ENCODE peak calls at places on chromosome 20, in four cellular contexts. L is pancreas, B is A549, I is WTC11. N is an unnamed sample.

GRCh38 chr20:59149678-59150504 is 13.7 kb upstream of the ZNF831 start:
- DNase-seq in L (no peak), B (no peak), I (no peak), N (no peak)

GRCh38 chr20:60249436-60249835 is 291.2 kb downstream of the CDH26 start:
- DNase-seq in L (no peak), B (peak), I (no peak), N (peak)

GRCh38 chr20:50054626-50055511 is 58.1 kb downstream of the UBE2V1 start:
- DNase-seq in L (no peak), B (no peak), I (no peak), N (peak)

GRCh38 chr20:35463455-35464300 is 8.3 kb downstream of the CEP250 start:
- DNase-seq in L (no peak), B (peak), I (peak), N (peak)

GRCh38 chr20:15528386-15529111 is 1044.7 kb downstream of the KIF16B start:
- DNase-seq in L (no peak), B (no peak), I (no peak), N (peak)

GRCh38 chr20:17137692-17138091 is 89.1 kb upstream of the PCSK2 start:
- DNase-seq in L (no peak), B (no peak), I (no peak), N (no peak)

GRCh38 chr20:13586133-13586532 is 52.6 kb downstream of the TASP1 start:
- DNase-seq in L (no peak), B (no peak), I (no peak), N (no peak)

GRCh38 chr20:48921883-48922867 is 664 bp downstream of the ARFGEF2 start:
- DNase-seq in L (peak), B (peak), I (peak), N (peak)

GRCh38 chr20:2237059-2237458 is 58.7 kb upstream of the TGM3 start:
- DNase-seq in L (no peak), B (no peak), I (peak), N (peak)

GRCh38 chr20:38426498-38426897 is 8.6 kb downstream of the SNHG17 start:
- DNase-seq in L (no peak), B (no peak), I (no peak), N (no peak)

GRCh38 chr20:38228436-38228835 is 32.1 kb downstream of the KIAA1755 start:
- DNase-seq in L (no peak), B (peak), I (no peak), N (no peak)

GRCh38 chr20:39885975-39886649 is 802.9 kb downstream of the MAFB start:
- DNase-seq in L (no peak), B (peak), I (peak), N (peak)

GRCh38 chr20:63680427-63680826 is 16.0 kb upstream of the TNFRSF6B start:
- DNase-seq in L (peak), B (no peak), I (no peak), N (no peak)

GRCh38 chr20:4898282-4898681 is 103.0 kb downstream of the SLC23A2 start:
- DNase-seq in L (no peak), B (no peak), I (no peak), N (peak)

GRCh38 chr20:31815408-31816188 is 3.6 kb upstream of the MYLK2 start:
- DNase-seq in L (no peak), B (peak), I (no peak), N (peak)

GRCh38 chr20:50413088-50413500 is 97.1 kb upstream of the PTPN1 start:
- DNase-seq in L (no peak), B (no peak), I (no peak), N (peak)

GRCh38 chr20:62651285-62652021 is 9.2 kb downstream of the SLCO4A1 start:
- DNase-seq in L (no peak), B (no peak), I (no peak), N (peak)

GRCh38 chr20:63594043-63594561 is 20.1 kb upstream of the HELZ2 start:
- DNase-seq in L (peak), B (no peak), I (no peak), N (peak)

GRCh38 chr20:58235010-58235409 is 6.6 kb upstream of the ANKRD60 start:
- DNase-seq in L (no peak), B (no peak), I (no peak), N (no peak)

DNA sequence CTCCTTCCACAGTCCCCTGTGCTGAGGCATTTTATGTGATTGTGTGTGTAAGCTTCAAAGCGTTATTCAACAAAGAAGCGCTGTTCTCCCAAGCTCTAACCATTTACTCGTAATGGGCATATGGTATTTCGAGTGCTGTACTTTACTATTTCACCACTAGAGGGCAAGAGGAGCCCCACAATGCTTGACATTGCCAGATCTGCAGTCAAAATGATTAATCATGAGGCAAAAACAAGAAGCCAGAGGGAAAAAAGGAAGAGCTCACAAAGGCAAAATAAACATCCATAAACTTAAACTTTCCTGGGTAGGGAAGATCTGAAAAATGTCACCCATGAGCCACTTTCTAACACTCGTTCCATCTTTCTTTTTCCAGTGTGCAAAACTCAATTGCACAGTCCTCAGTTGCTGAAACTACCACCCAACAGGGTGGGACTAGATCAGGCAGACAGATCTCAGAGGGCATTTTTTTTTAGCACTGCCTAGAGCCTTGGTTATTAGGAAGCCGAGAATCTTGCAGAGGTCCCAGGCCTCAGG is 215.0 kb upstream of the PLCB4 start:
- DNase-seq in L (no peak), B (peak), I (no peak), N (peak)
- TF ChIP-seq CTCF in L (peak), B (peak), I (peak), N (peak)

GRCh38 chr20:20796766-20797415 is 84.4 kb upstream of the RALGAPA2 start:
- DNase-seq in L (no peak), B (no peak), I (no peak), N (no peak)

GRCh38 chr20:20793570-20793969 is 81.1 kb upstream of the RALGAPA2 start:
- DNase-seq in L (no peak), B (no peak), I (no peak), N (no peak)

GRCh38 chr20:20795721-20796120 is 83.3 kb upstream of the RALGAPA2 start:
- DNase-seq in L (no peak), B (no peak), I (no peak), N (no peak)

GRCh38 chr20:20795119-20795518 is 82.7 kb upstream of the RALGAPA2 start:
- DNase-seq in L (no peak), B (no peak), I (no peak), N (no peak)

GRCh38 chr20:20791664-20792568 is 79.5 kb upstream of the RALGAPA2 start:
- DNase-seq in L (no peak), B (no peak), I (no peak), N (no peak)
- TF ChIP-seq CTCF in L (no peak), B (no peak), I (no peak), N (no peak)

DNA sequence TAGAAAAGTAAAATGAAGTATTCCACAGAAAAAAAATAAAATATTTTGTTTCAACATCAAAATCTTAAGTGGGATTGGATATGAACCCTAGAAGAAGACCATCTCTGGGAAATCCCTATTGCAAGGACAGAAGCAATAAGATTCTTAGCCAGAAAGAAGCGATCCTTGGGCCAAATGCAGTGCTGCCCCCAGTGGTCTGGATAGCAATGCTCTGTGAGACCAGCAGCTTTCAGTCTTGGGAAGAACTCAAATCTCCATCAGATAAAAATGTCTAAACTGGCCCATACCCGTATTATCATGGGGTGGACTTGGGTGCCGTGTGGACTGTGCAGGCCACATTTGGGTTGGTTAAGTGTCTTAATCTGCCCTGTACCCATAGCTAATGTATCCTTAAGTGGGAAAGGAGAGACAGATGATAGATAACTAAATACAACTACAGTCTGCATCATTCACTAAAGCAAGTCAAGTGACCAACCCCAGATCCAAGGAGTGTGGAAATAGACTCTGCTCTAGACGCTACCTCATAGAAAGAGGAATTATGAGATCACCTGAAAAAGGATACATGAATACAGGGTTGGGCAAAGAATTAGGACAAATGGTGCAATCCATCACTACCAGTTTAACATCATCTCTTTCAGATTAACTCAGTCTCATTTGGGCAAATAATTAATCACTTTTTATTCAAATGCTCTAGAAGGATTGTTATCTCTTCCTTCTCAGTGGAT is 38.9 kb upstream of the SNAP25 start:
- DNase-seq in L (no peak), B (peak), I (peak), N (no peak)
- TF ChIP-seq CTCF in L (no peak), B (peak), I (peak), N (peak)

DNA sequence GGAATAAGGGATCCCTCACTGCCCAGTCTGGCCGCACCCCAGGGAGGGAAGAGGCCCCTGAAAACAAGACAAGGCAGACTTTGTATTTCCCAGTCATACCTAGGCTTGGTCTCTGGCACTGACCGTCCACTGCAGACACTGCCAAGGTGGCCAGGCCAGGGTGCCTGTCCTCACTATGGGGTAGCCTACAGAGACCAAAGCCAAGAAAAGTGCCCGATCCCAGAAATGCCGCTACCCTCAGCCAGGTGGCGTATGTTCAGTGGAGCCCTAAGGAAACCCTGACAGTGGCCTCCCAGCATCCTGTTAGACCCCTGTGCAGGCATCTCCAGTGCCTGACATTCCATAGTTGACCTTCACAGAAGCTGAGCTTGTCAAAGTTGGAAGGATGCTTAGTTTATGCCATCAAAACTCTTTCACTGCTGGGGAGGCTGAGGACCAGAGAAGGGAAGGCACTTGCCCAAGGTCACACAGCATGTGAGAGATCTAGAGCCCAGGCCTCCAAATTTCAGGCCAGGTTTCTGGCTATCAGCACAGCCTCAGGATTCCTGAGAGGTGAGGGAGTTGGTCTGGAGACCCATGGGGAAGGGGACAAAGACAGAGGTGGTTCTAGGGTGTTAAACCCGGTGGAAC is 2.5 kb downstream of the SCRT2 start:
- DNase-seq in L (no peak), B (peak), I (peak), N (no peak)
- TF ChIP-seq CTCF in L (no peak), B (peak), I (peak), N (peak)

GRCh38 chr20:19026901-19027644 is 185.4 kb upstream of the SLC24A3 start:
- DNase-seq in L (peak), B (no peak), I (peak), N (no peak)
- TF ChIP-seq CTCF in L (no peak), B (no peak), I (no peak), N (no peak)